ENCODE peak calls at places on chromosomes 5 and 9, in five cellular contexts. F is MM.1S, U is NCI-H526 treated with DMSO at 0.1 percent for 48 hours, O is cardiac muscle cell, J is Right ventricle myocardium superior. C is an unnamed sample.

GRCh38 chr9:33250458-33250995 is 10.6 kb downstream of the SPINK4 start:
- DNase-seq in F (peak), U (no peak), O (no peak), J (no peak), C (no peak)

GRCh38 chr9:83563360-83563759 is 25.2 kb upstream of the FRMD3 start:
- DNase-seq in F (no peak), U (no peak), O (no peak), J (no peak), C (no peak)

GRCh38 chr5:154190652-154191304 is at the start of gene GALNT10:
- DNase-seq in F (peak), U (no peak), O (peak), J (peak), C (peak)

GRCh38 chr5:423233-423565 is 19.8 kb upstream of the EXOC3 start:
- DNase-seq in F (no peak), U (no peak), O (no peak), J (no peak), C (no peak)

GRCh38 chr9:121820286-121821005 is 169.0 kb downstream of the DAB2IP start:
- DNase-seq in F (no peak), U (no peak), O (no peak), J (no peak), C (no peak)

GRCh38 chr5:68630354-68630753 is 414.8 kb downstream of the PIK3R1 start:
- DNase-seq in F (no peak), U (no peak), O (no peak), J (no peak), C (no peak)

GRCh38 chr5:138353550-138353893 is 1.0 kb downstream of the KDM3B start:
- DNase-seq in F (peak), U (no peak), O (no peak), J (no peak), C (no peak)

GRCh38 chr5:72821776-72822175 is 5.3 kb downstream of the TNPO1 start:
- DNase-seq in F (no peak), U (no peak), O (no peak), J (no peak), C (no peak)

GRCh38 chr9:127446720-127447415 is 4.3 kb downstream of the RPL12 start:
- DNase-seq in F (no peak), U (no peak), O (no peak), J (no peak), C (no peak)

GRCh38 chr9:136859821-136860269 is 6.3 kb downstream of the EDF1 start:
- DNase-seq in F (no peak), U (no peak), O (no peak), J (peak), C (no peak)

GRCh38 chr9:14314424-14314928 is 535 bp upstream of the NFIB start:
- DNase-seq in F (peak), U (peak), O (peak), J (peak), C (no peak)

GRCh38 chr5:59133801-59134261 is 551.0 kb downstream of the RAB3C start:
- DNase-seq in F (no peak), U (no peak), O (no peak), J (no peak), C (no peak)

GRCh38 chr9:101062686-101063085 is 34.2 kb downstream of the PLPPR1 start:
- DNase-seq in F (no peak), U (no peak), O (no peak), J (no peak), C (no peak)

GRCh38 chr9:135253305-135254004 is 166.0 kb downstream of the OLFM1 start:
- DNase-seq in F (no peak), U (no peak), O (no peak), J (peak), C (no peak)

GRCh38 chr9:93456504-93456903 is 3.1 kb upstream of the FAM120AOS start:
- DNase-seq in F (no peak), U (no peak), O (no peak), J (no peak), C (no peak)

GRCh38 chr9:112135706-112136105 is 39.4 kb downstream of the SUSD1 start:
- DNase-seq in F (no peak), U (no peak), O (no peak), J (no peak), C (no peak)

GRCh38 chr5:145189786-145190185 is 645.4 kb downstream of the PRELID2 start:
- DNase-seq in F (no peak), U (no peak), O (no peak), J (no peak), C (no peak)

GRCh38 chr9:85511746-85512145 is 230.0 kb downstream of the AGTPBP1 start:
- DNase-seq in F (no peak), U (no peak), O (no peak), J (no peak), C (no peak)

C was measured in GM12892.